ENCODE peak calls at places on chromosomes 5 and 9, in nine cellular contexts. K is T-helper 2 cell, S is HEK293T, E is HTR-8/SVneo, H is osteocyte, C is GM04503, T is NCI-H345, B is activated gamma-delta T cell, L is GM23338. X is an unnamed sample.

GRCh38 chr9:34185778-34186551 is 7.1 kb downstream of the UBAP1 start:
- DNase-seq in S (no peak), B (no peak), E (peak), L (no peak), C (peak), H (no peak), K (peak), T (no peak), X (no peak)

GRCh38 chr5:172498431-172499129 is 44.3 kb upstream of the SH3PXD2B start:
- DNase-seq in C (no peak), T (no peak), L (no peak), K (no peak), S (no peak), H (peak), E (no peak), B (no peak), X (no peak)

GRCh38 chr5:61732376-61732775 is 400.3 kb downstream of the ZSWIM6 start:
- DNase-seq in C (no peak), E (no peak), K (no peak), B (no peak), S (no peak), L (peak), T (no peak), H (no peak), X (no peak)

GRCh38 chr5:136730426-136730825 is 365.1 kb upstream of the TRPC7 start:
- DNase-seq in E (no peak), K (peak), L (no peak), C (no peak), S (no peak), T (peak), H (no peak), B (no peak), X (no peak)

GRCh38 chr5:155264809-155265208 is 251.3 kb downstream of the KIF4B start:
- DNase-seq in T (no peak), H (no peak), B (no peak), E (no peak), S (no peak), L (no peak), K (no peak), C (no peak), X (no peak)

GRCh38 chr5:173494446-173494845 is 122.0 kb downstream of the BOD1 start:
- DNase-seq in T (no peak), S (no peak), B (no peak), C (no peak), E (no peak), K (no peak), L (no peak), H (no peak), X (no peak)

GRCh38 chr5:127060470-127060985 is 12.8 kb downstream of the C5orf63 start:
- DNase-seq in C (no peak), K (no peak), B (no peak), E (no peak), H (no peak), S (no peak), L (no peak), T (no peak), X (no peak)

GRCh38 chr9:112378441-112379176 is 1.3 kb upstream of the HSDL2 start:
- DNase-seq in T (peak), B (no peak), S (no peak), H (peak), K (peak), C (no peak), L (no peak), E (no peak), X (peak)

GRCh38 chr5:148084269-148084668 is 20.5 kb downstream of the SPINK5 start:
- DNase-seq in K (no peak), H (no peak), L (peak), C (no peak), T (no peak), S (no peak), B (no peak), E (no peak), X (no peak)

GRCh38 chr5:159182691-159183090 is 26.7 kb downstream of the RNF145 start:
- DNase-seq in H (no peak), L (no peak), S (no peak), B (no peak), E (no peak), T (no peak), K (no peak), C (peak), X (no peak)

GRCh38 chr9:69249337-69249736 is 75.3 kb downstream of the TJP2 start:
- DNase-seq in E (no peak), B (no peak), H (no peak), S (no peak), K (no peak), L (no peak), C (no peak), T (no peak), X (no peak)

GRCh38 chr9:112864413-112864812 is 26.3 kb downstream of the SLC46A2 start:
- DNase-seq in K (no peak), C (no peak), H (no peak), T (no peak), B (no peak), L (peak), S (no peak), E (no peak), X (no peak)